ENCODE peak calls at places on chromosomes 3 and 15, in nine cellular contexts. One of them, this sample, is unnamed. For H3K4me1, the result is how much of the 10 kb centered on the place peaks cover.

GRCh38 chr15:29091666-29092065 is 178.0 kb downstream of the NSMCE3 start:
- DNase-seq in K562: no peak
- DNase-seq in cardiac muscle cell: no peak
- DNase-seq in tibial nerve: no peak
- DNase-seq in left ventricle myocardium inferior: no peak
- DNase-seq in neural progenitor cell: no peak
- DNase-seq in fibroblast of lung: no peak
- DNase-seq in heart left ventricle: no peak
- DNase-seq in suprapubic skin: no peak
- DNase-seq in this sample: no peak

GRCh38 chr3:5729852-5730251 is 542.3 kb downstream of the EDEM1 start:
- DNase-seq in K562: peak
- DNase-seq in cardiac muscle cell: no peak
- DNase-seq in tibial nerve: no peak
- DNase-seq in left ventricle myocardium inferior: no peak
- DNase-seq in neural progenitor cell: no peak
- DNase-seq in fibroblast of lung: no peak
- DNase-seq in heart left ventricle: no peak
- DNase-seq in suprapubic skin: no peak
- DNase-seq in this sample: peak

GRCh38 chr15:76312540-76313174 is 1.4 kb upstream of the ETFA start:
- DNase-seq in K562: peak
- DNase-seq in cardiac muscle cell: no peak
- DNase-seq in tibial nerve: no peak
- DNase-seq in left ventricle myocardium inferior: no peak
- DNase-seq in neural progenitor cell: no peak
- DNase-seq in fibroblast of lung: no peak
- DNase-seq in heart left ventricle: no peak
- DNase-seq in suprapubic skin: no peak
- DNase-seq in this sample: no peak

GRCh38 chr3:105827959-105828358 is 40.9 kb downstream of the CBLB start:
- DNase-seq in K562: peak
- DNase-seq in cardiac muscle cell: peak
- DNase-seq in tibial nerve: no peak
- DNase-seq in left ventricle myocardium inferior: no peak
- DNase-seq in neural progenitor cell: no peak
- DNase-seq in fibroblast of lung: peak
- DNase-seq in heart left ventricle: no peak
- DNase-seq in suprapubic skin: no peak
- DNase-seq in this sample: peak

GRCh38 chr3:183728204-183728603 is 30.6 kb downstream of the YEATS2 start:
- DNase-seq in K562: no peak
- DNase-seq in cardiac muscle cell: no peak
- DNase-seq in tibial nerve: no peak
- DNase-seq in left ventricle myocardium inferior: no peak
- DNase-seq in neural progenitor cell: no peak
- DNase-seq in fibroblast of lung: no peak
- DNase-seq in heart left ventricle: no peak
- DNase-seq in suprapubic skin: no peak
- DNase-seq in this sample: no peak

GRCh38 chr3:158097571-158098553 is 8.4 kb downstream of the SHOX2 start:
- DNase-seq in K562: no peak
- DNase-seq in cardiac muscle cell: peak
- DNase-seq in tibial nerve: no peak
- DNase-seq in left ventricle myocardium inferior: no peak
- DNase-seq in neural progenitor cell: peak
- DNase-seq in fibroblast of lung: no peak
- DNase-seq in heart left ventricle: no peak
- DNase-seq in suprapubic skin: peak
- DNase-seq in this sample: peak

GRCh38 chr3:42900731-42901420 is 5.1 kb upstream of the ZNF662 start:
- DNase-seq in K562: no peak
- DNase-seq in cardiac muscle cell: no peak
- DNase-seq in tibial nerve: no peak
- DNase-seq in left ventricle myocardium inferior: no peak
- DNase-seq in neural progenitor cell: no peak
- DNase-seq in fibroblast of lung: no peak
- DNase-seq in heart left ventricle: no peak
- DNase-seq in suprapubic skin: no peak
- DNase-seq in this sample: no peak

GRCh38 chr15:45849136-45849535 is 214.3 kb downstream of the SQOR start:
- DNase-seq in K562: no peak
- DNase-seq in cardiac muscle cell: no peak
- DNase-seq in tibial nerve: no peak
- DNase-seq in left ventricle myocardium inferior: no peak
- DNase-seq in neural progenitor cell: no peak
- DNase-seq in fibroblast of lung: no peak
- DNase-seq in heart left ventricle: no peak
- DNase-seq in suprapubic skin: no peak
- DNase-seq in this sample: no peak

GRCh38 chr3:167785790-167786189 is 50.3 kb downstream of the SERPINI1 start:
- DNase-seq in K562: no peak
- DNase-seq in cardiac muscle cell: no peak
- DNase-seq in tibial nerve: no peak
- DNase-seq in left ventricle myocardium inferior: no peak
- DNase-seq in neural progenitor cell: no peak
- DNase-seq in fibroblast of lung: no peak
- DNase-seq in heart left ventricle: no peak
- DNase-seq in suprapubic skin: no peak
- DNase-seq in this sample: no peak

GRCh38 chr15:65460948-65461347 is 38.2 kb upstream of the IGDCC4 start:
- DNase-seq in K562: no peak
- DNase-seq in cardiac muscle cell: peak
- DNase-seq in tibial nerve: no peak
- DNase-seq in left ventricle myocardium inferior: no peak
- DNase-seq in neural progenitor cell: no peak
- DNase-seq in fibroblast of lung: peak
- DNase-seq in heart left ventricle: no peak
- DNase-seq in suprapubic skin: no peak
- DNase-seq in this sample: no peak

GRCh38 chr3:82217571-82217970 is 456.1 kb upstream of the GBE1 start:
- DNase-seq in K562: no peak
- DNase-seq in cardiac muscle cell: no peak
- DNase-seq in tibial nerve: no peak
- DNase-seq in left ventricle myocardium inferior: no peak
- DNase-seq in neural progenitor cell: no peak
- DNase-seq in fibroblast of lung: no peak
- DNase-seq in heart left ventricle: no peak
- DNase-seq in suprapubic skin: no peak
- DNase-seq in this sample: no peak

GRCh38 chr15:89428246-89428645 is 68.1 kb downstream of the RHCG start:
- DNase-seq in K562: no peak
- DNase-seq in cardiac muscle cell: no peak
- DNase-seq in tibial nerve: no peak
- DNase-seq in left ventricle myocardium inferior: no peak
- DNase-seq in neural progenitor cell: no peak
- DNase-seq in fibroblast of lung: no peak
- DNase-seq in heart left ventricle: no peak
- DNase-seq in suprapubic skin: no peak
- DNase-seq in this sample: no peak

GRCh38 chr3:71645140-71645539 is 61.6 kb upstream of the FOXP1 start:
- DNase-seq in K562: no peak
- DNase-seq in cardiac muscle cell: no peak
- DNase-seq in tibial nerve: no peak
- DNase-seq in left ventricle myocardium inferior: no peak
- DNase-seq in neural progenitor cell: no peak
- DNase-seq in fibroblast of lung: no peak
- DNase-seq in heart left ventricle: no peak
- DNase-seq in suprapubic skin: no peak
- DNase-seq in this sample: peak

GRCh38 chr3:4413467-4413866 is 53.6 kb downstream of the SUMF1 start:
- DNase-seq in K562: no peak
- DNase-seq in cardiac muscle cell: peak
- DNase-seq in tibial nerve: no peak
- DNase-seq in left ventricle myocardium inferior: no peak
- DNase-seq in neural progenitor cell: no peak
- DNase-seq in fibroblast of lung: peak
- DNase-seq in heart left ventricle: no peak
- DNase-seq in suprapubic skin: no peak
- DNase-seq in this sample: no peak

GRCh38 chr3:53114412-53115074 is 15.7 kb downstream of the RFT1 start:
- DNase-seq in K562: peak
- DNase-seq in cardiac muscle cell: no peak
- DNase-seq in tibial nerve: no peak
- DNase-seq in left ventricle myocardium inferior: no peak
- DNase-seq in neural progenitor cell: no peak
- DNase-seq in fibroblast of lung: peak
- DNase-seq in heart left ventricle: no peak
- DNase-seq in suprapubic skin: no peak
- DNase-seq in this sample: no peak

GRCh38 chr3:98855811-98856400 is 45.6 kb downstream of the DCBLD2 start:
- DNase-seq in K562: no peak
- DNase-seq in cardiac muscle cell: peak
- DNase-seq in tibial nerve: no peak
- DNase-seq in left ventricle myocardium inferior: no peak
- DNase-seq in neural progenitor cell: no peak
- DNase-seq in fibroblast of lung: peak
- DNase-seq in heart left ventricle: no peak
- DNase-seq in suprapubic skin: no peak
- DNase-seq in this sample: no peak

GRCh38 chr15:72203507-72203837 is 5.9 kb upstream of the GRAMD2A start:
- DNase-seq in K562: no peak
- DNase-seq in cardiac muscle cell: peak
- DNase-seq in tibial nerve: no peak
- DNase-seq in left ventricle myocardium inferior: peak
- DNase-seq in neural progenitor cell: no peak
- DNase-seq in fibroblast of lung: peak
- DNase-seq in heart left ventricle: peak
- DNase-seq in suprapubic skin: no peak
- DNase-seq in this sample: peak

GRCh38 chr3:140360332-140360731 is 317.5 kb upstream of the TRIM42 start:
- DNase-seq in K562: no peak
- DNase-seq in cardiac muscle cell: no peak
- DNase-seq in tibial nerve: no peak
- DNase-seq in left ventricle myocardium inferior: no peak
- DNase-seq in neural progenitor cell: peak
- DNase-seq in fibroblast of lung: no peak
- DNase-seq in heart left ventricle: no peak
- DNase-seq in suprapubic skin: no peak
- DNase-seq in this sample: no peak

GRCh38 chr3:94811836-94812235 is 749.0 kb downstream of the NSUN3 start:
- DNase-seq in K562: no peak
- DNase-seq in cardiac muscle cell: no peak
- DNase-seq in tibial nerve: no peak
- DNase-seq in left ventricle myocardium inferior: no peak
- DNase-seq in neural progenitor cell: no peak
- DNase-seq in fibroblast of lung: no peak
- DNase-seq in heart left ventricle: no peak
- DNase-seq in suprapubic skin: no peak
- DNase-seq in this sample: no peak
- H3K4me1 ChIP-seq in K562: under half
- H3K4me1 ChIP-seq in cardiac muscle cell: under half
- H3K4me1 ChIP-seq in tibial nerve: under half
- H3K4me1 ChIP-seq in left ventricle myocardium inferior: under half
- H3K4me1 ChIP-seq in neural progenitor cell: under half
- H3K4me1 ChIP-seq in fibroblast of lung: under half
- H3K4me1 ChIP-seq in heart left ventricle: under half
- H3K4me1 ChIP-seq in suprapubic skin: under half
- H3K4me1 ChIP-seq in this sample: under half

GRCh38 chr3:133563186-133563591 is 10.3 kb upstream of the CDV3 start:
- DNase-seq in K562: no peak
- DNase-seq in cardiac muscle cell: no peak
- DNase-seq in tibial nerve: no peak
- DNase-seq in left ventricle myocardium inferior: no peak
- DNase-seq in neural progenitor cell: no peak
- DNase-seq in fibroblast of lung: peak
- DNase-seq in heart left ventricle: no peak
- DNase-seq in suprapubic skin: no peak
- DNase-seq in this sample: no peak

GRCh38 chr3:133562376-133562775 is 11.1 kb upstream of the CDV3 start:
- DNase-seq in K562: no peak
- DNase-seq in cardiac muscle cell: no peak
- DNase-seq in tibial nerve: no peak
- DNase-seq in left ventricle myocardium inferior: no peak
- DNase-seq in neural progenitor cell: no peak
- DNase-seq in fibroblast of lung: no peak
- DNase-seq in heart left ventricle: no peak
- DNase-seq in suprapubic skin: no peak
- DNase-seq in this sample: no peak

GRCh38 chr3:133561682-133562081 is 11.8 kb upstream of the CDV3 start:
- DNase-seq in K562: no peak
- DNase-seq in cardiac muscle cell: no peak
- DNase-seq in tibial nerve: no peak
- DNase-seq in left ventricle myocardium inferior: no peak
- DNase-seq in neural progenitor cell: no peak
- DNase-seq in fibroblast of lung: no peak
- DNase-seq in heart left ventricle: no peak
- DNase-seq in suprapubic skin: no peak
- DNase-seq in this sample: no peak
- TF ChIP-seq CTCF in K562: no peak
- TF ChIP-seq CTCF in cardiac muscle cell: no peak
- TF ChIP-seq CTCF in tibial nerve: no peak
- TF ChIP-seq CTCF in left ventricle myocardium inferior: no peak
- TF ChIP-seq CTCF in neural progenitor cell: no peak
- TF ChIP-seq CTCF in fibroblast of lung: no peak
- TF ChIP-seq CTCF in heart left ventricle: no peak
- TF ChIP-seq CTCF in suprapubic skin: no peak
- TF ChIP-seq CTCF in this sample: no peak

DNA sequence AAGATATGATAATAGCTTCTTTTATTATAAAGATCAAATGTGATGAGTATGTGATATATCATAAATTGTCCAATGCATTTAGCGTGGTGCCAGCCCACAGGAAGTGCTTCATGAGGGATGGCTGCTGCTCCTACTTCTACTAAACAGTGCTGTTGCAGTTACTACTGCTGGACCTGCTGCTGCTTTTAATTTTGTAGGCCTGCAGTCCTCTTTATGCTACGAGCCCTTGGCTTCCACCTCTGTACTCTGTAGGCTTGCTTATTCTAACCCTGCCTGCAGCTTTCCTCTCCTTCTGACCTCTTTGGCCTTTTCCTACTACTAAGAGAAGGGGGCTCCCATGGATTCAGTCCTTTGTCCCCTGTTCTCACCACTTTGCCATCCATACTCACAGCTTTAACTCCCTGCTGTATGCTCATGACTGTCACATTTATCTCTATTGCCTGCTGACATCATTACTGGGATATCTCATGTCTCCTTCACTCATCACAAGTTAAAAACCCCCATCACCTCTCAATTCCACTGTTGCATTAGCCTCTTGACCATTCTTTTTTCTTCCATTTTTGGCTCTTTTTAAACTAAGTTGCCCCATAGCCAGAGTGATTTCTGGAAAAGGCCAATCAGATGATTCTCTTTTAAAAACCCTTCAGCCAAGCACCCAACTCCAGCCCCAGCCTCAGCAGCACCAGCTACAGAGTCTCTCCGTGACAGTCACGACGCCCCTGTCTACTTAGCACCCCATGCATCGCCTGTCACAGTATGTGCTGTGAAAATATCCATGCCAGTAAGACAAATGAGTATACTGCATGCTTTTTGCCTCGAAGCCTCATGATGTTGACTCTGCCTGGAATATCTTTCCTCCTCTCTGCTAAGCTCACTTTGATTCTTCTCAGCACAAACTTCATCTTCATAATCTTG is 56.3 kb downstream of the PLCL2 start:
- DNase-seq in K562: no peak
- DNase-seq in cardiac muscle cell: no peak
- DNase-seq in tibial nerve: no peak
- DNase-seq in left ventricle myocardium inferior: no peak
- DNase-seq in neural progenitor cell: no peak
- DNase-seq in fibroblast of lung: no peak
- DNase-seq in heart left ventricle: no peak
- DNase-seq in suprapubic skin: no peak
- DNase-seq in this sample: no peak
- H3K4me1 ChIP-seq in K562: under half
- H3K4me1 ChIP-seq in cardiac muscle cell: half or more
- H3K4me1 ChIP-seq in tibial nerve: under half
- H3K4me1 ChIP-seq in left ventricle myocardium inferior: half or more
- H3K4me1 ChIP-seq in neural progenitor cell: under half
- H3K4me1 ChIP-seq in fibroblast of lung: under half
- H3K4me1 ChIP-seq in heart left ventricle: half or more
- H3K4me1 ChIP-seq in suprapubic skin: under half
- H3K4me1 ChIP-seq in this sample: under half

GRCh38 chr15:74302821-74303359 is 64.6 kb downstream of the CYP11A1 start:
- DNase-seq in K562: peak
- DNase-seq in cardiac muscle cell: peak
- DNase-seq in tibial nerve: no peak
- DNase-seq in left ventricle myocardium inferior: no peak
- DNase-seq in neural progenitor cell: peak
- DNase-seq in fibroblast of lung: no peak
- DNase-seq in heart left ventricle: no peak
- DNase-seq in suprapubic skin: no peak
- DNase-seq in this sample: peak
- TF ChIP-seq CTCF in K562: peak
- TF ChIP-seq CTCF in cardiac muscle cell: peak
- TF ChIP-seq CTCF in tibial nerve: peak
- TF ChIP-seq CTCF in left ventricle myocardium inferior: peak
- TF ChIP-seq CTCF in neural progenitor cell: peak
- TF ChIP-seq CTCF in fibroblast of lung: peak
- TF ChIP-seq CTCF in heart left ventricle: peak
- TF ChIP-seq CTCF in suprapubic skin: peak
- TF ChIP-seq CTCF in this sample: peak

This sample was measured in endodermal cell.